ENCODE peak calls at places on chromosomes 7 and 10, in four cellular contexts. X, P, M and S are unnamed samples.

GRCh38 chr7:150716368-150716767 is at the start of gene GIMAP1:
- DNase-seq in M (peak), P (no peak), X (no peak), S (no peak)

GRCh38 chr10:85284778-85285397 is 956.5 kb downstream of the CCSER2 start:
- DNase-seq in P (no peak), M (no peak), X (no peak), S (no peak)

GRCh38 chr7:68866136-68866535 is 732.1 kb upstream of the AUTS2 start:
- DNase-seq in P (no peak), M (no peak), X (no peak), S (no peak)

GRCh38 chr7:110043514-110043913 is 1047.4 kb upstream of the LRRN3 start:
- DNase-seq in M (no peak), P (no peak), X (no peak), S (no peak)

GRCh38 chr7:138738551-138739335 is 37.6 kb upstream of the SVOPL start:
- DNase-seq in P (peak), M (peak), X (peak), S (peak)

GRCh38 chr7:151271699-151272355 is 23.3 kb upstream of the SMARCD3 start:
- DNase-seq in M (peak), X (no peak), P (no peak), S (no peak)

GRCh38 chr7:67723591-67723990 is 727.0 kb downstream of the TYW1 start:
- DNase-seq in P (no peak), X (no peak), M (no peak), S (no peak)

GRCh38 chr10:33139191-33139646 is 181.2 kb upstream of the ITGB1 start:
- DNase-seq in X (no peak), M (peak), P (no peak), S (no peak)

GRCh38 chr10:62185914-62186692 is 82.5 kb downstream of the RTKN2 start:
- DNase-seq in M (no peak), P (peak), X (no peak), S (no peak)

GRCh38 chr7:29565982-29566746 is 2.5 kb downstream of the PRR15 start:
- DNase-seq in X (no peak), P (no peak), M (no peak), S (no peak)

GRCh38 chr10:24207781-24208611 is 942 bp upstream of the KIAA1217 start:
- DNase-seq in X (no peak), P (peak), M (no peak), S (peak)

GRCh38 chr7:21675255-21675654 is 132.4 kb downstream of the DNAH11 start:
- DNase-seq in P (no peak), X (no peak), M (no peak), S (peak)

GRCh38 chr10:131210181-131210580 is 101.3 kb downstream of the TCERG1L start:
- DNase-seq in X (no peak), P (no peak), M (no peak), S (no peak)

GRCh38 chr7:17098515-17098914 is 199.9 kb upstream of the AHR start:
- DNase-seq in P (no peak), M (no peak), X (no peak), S (no peak)

GRCh38 chr7:16627236-16627635 is 18.3 kb downstream of the ANKMY2 start:
- DNase-seq in M (no peak), X (no peak), P (no peak), S (no peak)

GRCh38 chr7:151310578-151310977 is 31.0 kb upstream of the NUB1 start:
- DNase-seq in M (no peak), X (peak), P (peak), S (no peak)

GRCh38 chr10:110822708-110823291 is 48.9 kb upstream of the PDCD4 start:
- DNase-seq in P (peak), M (no peak), X (no peak), S (no peak)

GRCh38 chr10:78250313-78251040 is 216.8 kb downstream of the RPS24 start:
- DNase-seq in M (no peak), X (no peak), P (no peak), S (no peak)
- H3K4me3 ChIP-seq in M (no peak), X (no peak), P (no peak), S (no peak)

GRCh38 chr10:117166420-117167345 is 28.6 kb upstream of the VAX1 start:
- DNase-seq in P (no peak), X (no peak), M (no peak), S (no peak)

GRCh38 chr10:117165557-117166419 is 27.7 kb upstream of the VAX1 start:
- DNase-seq in X (no peak), P (peak), M (no peak), S (peak)

GRCh38 chr10:117163954-117164292 is 25.9 kb upstream of the VAX1 start:
- DNase-seq in P (no peak), M (no peak), X (no peak), S (no peak)

GRCh38 chr10:117163061-117163953 is 25.2 kb upstream of the VAX1 start:
- DNase-seq in X (no peak), P (peak), M (no peak), S (no peak)

DNA sequence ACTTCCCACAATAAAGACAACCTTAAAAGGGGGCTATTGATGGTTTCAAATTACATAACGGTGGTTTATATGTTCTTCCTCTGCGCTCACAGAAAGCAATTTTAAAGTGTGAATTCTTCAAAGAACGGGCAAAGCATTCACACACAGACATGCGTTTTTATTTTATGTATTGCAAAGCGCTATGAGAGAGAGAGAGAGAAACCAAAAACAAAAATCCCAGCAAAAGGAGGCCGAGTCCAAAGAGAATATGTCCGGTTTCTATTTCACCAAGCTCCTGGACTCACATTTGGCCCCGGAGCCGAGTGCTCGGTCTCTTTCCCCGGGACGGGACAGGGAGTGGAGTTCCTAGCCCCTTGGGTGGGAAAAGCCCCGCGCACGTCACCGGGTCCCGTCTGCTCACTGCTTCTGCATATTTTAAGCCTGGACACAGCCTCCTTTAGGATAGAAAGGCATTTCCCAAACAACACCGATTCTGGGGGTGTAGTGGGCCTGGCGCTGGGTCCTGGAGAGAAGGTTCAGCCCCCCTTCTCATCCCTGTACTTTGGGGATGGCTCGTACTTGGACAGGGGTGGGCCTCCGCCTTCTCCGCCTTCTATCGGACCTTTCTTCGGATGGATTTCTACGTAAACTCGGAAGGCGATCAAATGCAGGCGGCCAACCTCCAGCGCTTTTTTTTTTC is 26.9 kb upstream of the VAX1 start:
- DNase-seq in X (no peak), P (no peak), M (no peak), S (no peak)
- H3K4me3 ChIP-seq in X (no peak), P (no peak), M (no peak), S (no peak)

DNA sequence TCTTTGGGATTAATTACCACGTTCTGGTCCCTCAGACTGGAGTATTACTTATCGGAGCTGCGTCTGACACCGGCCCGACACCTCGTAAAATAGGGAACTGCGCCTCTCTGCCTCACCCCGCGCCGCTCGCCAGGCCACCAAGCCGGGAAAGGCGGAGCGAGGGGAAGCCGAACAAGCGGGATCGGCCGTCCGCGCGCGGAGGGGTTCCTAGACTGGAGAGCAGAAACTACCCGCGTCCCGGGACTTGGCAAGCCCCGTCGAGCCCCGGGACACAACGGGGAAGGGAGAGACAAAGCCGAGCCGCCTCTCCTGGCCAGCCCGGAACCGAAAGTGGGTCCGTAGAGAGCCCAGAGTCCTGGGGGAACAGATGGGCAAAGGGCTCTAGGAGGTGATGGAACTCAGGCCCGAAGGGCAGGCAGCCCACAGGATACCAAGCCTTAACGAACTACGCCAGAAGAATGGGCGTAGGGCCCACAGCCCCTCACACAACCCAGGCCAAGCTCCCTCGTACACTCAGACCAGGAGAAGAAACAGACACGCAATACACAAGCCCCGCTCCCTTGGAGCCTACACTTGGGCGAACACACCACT is 6.5 kb downstream of the LBX1 start:
- DNase-seq in M (no peak), X (no peak), P (no peak), S (no peak)
- H3K4me3 ChIP-seq in M (no peak), X (no peak), P (no peak), S (no peak)

GRCh38 chr7:4683043-4683883 is 1.2 kb downstream of the FOXK1 start:
- DNase-seq in X (no peak), P (no peak), M (no peak), S (peak)

GRCh38 chr7:4682621-4683042 is 537 bp downstream of the FOXK1 start:
- DNase-seq in X (peak), M (peak), P (peak), S (peak)

GRCh38 chr7:4683884-4684565 is 1.9 kb downstream of the FOXK1 start:
- DNase-seq in M (peak), X (peak), P (peak), S (peak)

GRCh38 chr7:4681922-4682620 is at the start of gene FOXK1:
- DNase-seq in X (peak), M (peak), P (peak), S (peak)

GRCh38 chr7:4684826-4685225 is 2.7 kb downstream of the FOXK1 start:
- DNase-seq in M (no peak), P (no peak), X (no peak), S (no peak)
- H3K4me3 ChIP-seq in M (peak), P (peak), X (peak), S (no peak)

DNA sequence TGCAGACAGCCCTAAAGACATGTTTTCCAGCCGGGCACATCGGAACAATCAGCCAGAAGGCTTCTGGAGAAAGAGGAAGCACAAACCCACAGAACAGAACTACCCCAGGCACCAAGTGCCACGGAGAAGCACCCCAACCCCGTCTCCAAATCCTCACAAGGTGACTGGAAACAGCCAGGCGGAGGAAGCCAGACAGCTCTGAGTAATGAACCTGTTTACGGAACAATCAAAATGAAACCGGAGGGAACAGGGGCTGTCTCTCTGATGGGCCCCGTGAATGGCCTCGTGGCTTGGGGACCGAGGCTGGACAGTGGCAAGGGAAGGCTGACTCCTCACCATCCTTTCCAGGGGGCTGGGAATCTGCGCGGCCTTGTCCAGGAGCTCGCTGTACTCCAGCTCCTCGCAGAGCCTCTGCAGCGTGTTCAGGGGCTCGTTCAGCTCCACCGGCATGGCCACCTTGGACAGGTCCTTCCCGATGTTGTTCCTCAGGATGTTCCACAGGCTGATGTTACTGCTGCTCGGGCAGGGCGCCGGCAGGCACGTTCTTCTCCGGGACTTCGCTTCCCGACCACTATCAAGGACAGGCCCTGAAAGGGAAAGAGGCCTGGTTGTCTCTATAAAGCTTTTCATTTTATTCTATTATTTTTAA is 77.0 kb upstream of the GSDME start:
- DNase-seq in M (no peak), X (peak), P (no peak), S (no peak)
- H3K4me3 ChIP-seq in M (no peak), X (peak), P (no peak), S (no peak)

DNA sequence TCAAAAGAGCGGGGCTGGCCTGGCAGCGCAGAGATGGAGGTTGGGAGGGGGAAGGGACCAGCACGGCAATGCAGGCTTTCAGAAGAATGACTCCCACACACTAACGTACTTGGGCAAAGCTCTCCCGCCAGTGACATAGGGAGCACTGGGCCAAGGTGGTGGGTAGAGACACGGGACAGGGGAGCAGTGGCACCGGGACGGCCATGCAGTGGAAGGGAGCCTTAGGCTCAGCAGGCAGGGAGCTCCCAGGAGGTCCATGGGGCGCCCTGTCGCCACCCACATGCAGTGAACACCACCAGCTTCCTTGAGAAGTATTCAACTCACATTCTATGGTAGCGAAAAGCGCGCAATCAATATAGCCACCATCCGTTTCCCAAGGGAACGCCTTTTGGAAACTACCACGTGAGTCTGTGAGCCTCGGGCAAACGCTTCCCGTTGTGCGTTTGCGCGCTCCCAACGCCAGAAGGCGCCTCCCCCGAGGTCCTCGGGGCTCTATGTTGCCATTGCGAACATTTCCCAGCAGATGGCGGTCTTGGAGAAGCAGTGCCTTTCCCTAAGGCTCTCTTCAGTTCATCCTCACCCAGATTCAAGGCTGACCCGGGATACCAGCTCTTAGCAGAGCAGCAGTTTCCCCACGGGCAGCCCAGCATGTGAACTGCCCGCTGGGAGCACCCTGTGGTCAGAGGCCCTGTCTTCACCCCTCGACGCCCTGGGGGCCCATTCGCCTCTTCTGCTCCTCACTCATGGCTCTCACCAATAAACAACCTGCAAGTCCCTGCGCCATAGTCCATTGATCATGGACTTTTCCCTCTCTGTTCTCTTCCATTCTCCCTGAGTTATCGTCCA is 16.4 kb upstream of the OPALIN start:
- DNase-seq in X (peak), P (peak), M (peak), S (peak)
- H3K4me3 ChIP-seq in X (peak), P (peak), M (peak), S (peak)

GRCh38 chr7:112173214-112173905 is 32.8 kb downstream of the DOCK4 start:
- DNase-seq in P (no peak), M (no peak), X (no peak), S (peak)
- H3K4me3 ChIP-seq in P (no peak), M (no peak), X (no peak), S (peak)